ENCODE peak calls at places on chromosomes 4 and X, in nine cellular contexts. J, U, C, K, E, M, Q, Z and G are unnamed samples.

GRCh38 chr4:163493643-163494359 is 689 bp upstream of the TMA16 start:
- DNase-seq in J (no peak), U (no peak), C (no peak), K (no peak), E (no peak), M (no peak), Q (no peak), Z (no peak), G (no peak)

GRCh38 chrX:136879001-136879667 is 1.4 kb downstream of the RBMX start:
- DNase-seq in J (no peak), U (peak; percentile 32), C (no peak), K (peak; percentile 23), E (no peak), M (no peak), Q (no peak), Z (no peak), G (peak; percentile 27)

GRCh38 chr4:1992468-1993168 is 16.2 kb downstream of the NELFA start:
- DNase-seq in J (no peak), U (no peak), C (peak; percentile 57), K (peak; percentile 26), E (no peak), M (no peak), Q (no peak), Z (no peak), G (peak; percentile 55)

GRCh38 chrX:9562851-9563250 is 98.0 kb downstream of the TBL1X start:
- DNase-seq in J (peak; percentile 64), U (peak; percentile 97), C (no peak), K (peak; percentile 90), E (peak; percentile 91), M (no peak), Q (no peak), Z (no peak), G (peak; percentile 74)

GRCh38 chr4:1405636-1406415 is 416 bp downstream of the NKX1-1 start:
- DNase-seq in J (peak; percentile 22), U (no peak), C (peak; percentile 59), K (no peak), E (no peak), M (no peak), Q (no peak), Z (no peak), G (no peak)

GRCh38 chrX:1521459-1521956 is 15.5 kb downstream of the P2RY8 start:
- DNase-seq in J (no peak), U (no peak), C (peak; percentile 32), K (no peak), E (no peak), M (no peak), Q (peak; percentile 31), Z (no peak), G (no peak)

GRCh38 chrX:108399427-108400165 is 38.6 kb downstream of the COL4A6 start:
- DNase-seq in J (no peak), U (peak; percentile 78), C (no peak), K (peak; percentile 49), E (peak; percentile 4), M (no peak), Q (no peak), Z (no peak), G (peak; percentile 58)

GRCh38 chrX:38103857-38104812 is 97.8 kb downstream of the SYTL5 start:
- DNase-seq in J (no peak), U (no peak), C (no peak), K (no peak), E (no peak), M (no peak), Q (no peak), Z (no peak), G (no peak)

GRCh38 chr4:154013576-154013975 is 224.7 kb upstream of the SFRP2 start:
- DNase-seq in J (no peak), U (no peak), C (no peak), K (no peak), E (no peak), M (no peak), Q (no peak), Z (no peak), G (no peak)

GRCh38 chr4:85762204-85762884 is 287.4 kb downstream of the ARHGAP24 start:
- DNase-seq in J (no peak), U (peak; percentile 85), C (no peak), K (peak; percentile 93), E (peak; percentile 91), M (no peak), Q (no peak), Z (no peak), G (peak; percentile 97)

GRCh38 chrX:13827693-13828092 is 10.8 kb upstream of the GPM6B start:
- DNase-seq in J (no peak), U (no peak), C (no peak), K (no peak), E (no peak), M (no peak), Q (no peak), Z (no peak), G (no peak)

GRCh38 chr4:108280072-108280471 is 111.3 kb upstream of the LEF1 start:
- DNase-seq in J (no peak), U (no peak), C (no peak), K (no peak), E (no peak), M (no peak), Q (no peak), Z (no peak), G (no peak)

GRCh38 chrX:124097116-124097515 is 135.6 kb downstream of the STAG2 start:
- DNase-seq in J (no peak), U (no peak), C (no peak), K (no peak), E (no peak), M (no peak), Q (no peak), Z (no peak), G (no peak)

GRCh38 chr4:155353923-155354540 is 22.7 kb downstream of the MAP9 start:
- DNase-seq in J (peak; percentile 30), U (peak; percentile 8), C (peak; percentile 75), K (peak; percentile 80), E (peak; percentile 43), M (no peak), Q (no peak), Z (no peak), G (peak; percentile 86)

GRCh38 chrX:140180585-140180984 is 215.3 kb upstream of the CXorf66 start:
- DNase-seq in J (no peak), U (peak; percentile 93), C (no peak), K (peak; percentile 66), E (peak; percentile 38), M (no peak), Q (no peak), Z (no peak), G (peak; percentile 86)

GRCh38 chr4:67721317-67721769 is 20.4 kb upstream of the UBA6 start:
- DNase-seq in J (no peak), U (no peak), C (no peak), K (peak; percentile 24), E (no peak), M (no peak), Q (no peak), Z (no peak), G (peak; percentile 48)

GRCh38 chr4:183098080-183098722 is 856 bp upstream of the WWC2 start:
- DNase-seq in J (peak; percentile 88), U (no peak), C (peak; percentile 88), K (peak; percentile 61), E (peak; percentile 61), M (no peak), Q (no peak), Z (no peak), G (peak; percentile 40)

GRCh38 chr4:3750334-3750733 is 15.9 kb upstream of the ADRA2C start:
- DNase-seq in J (no peak), U (no peak), C (no peak), K (no peak), E (no peak), M (no peak), Q (no peak), Z (no peak), G (no peak)

GRCh38 chr4:84159767-84160166 is 339.3 kb downstream of the NKX6-1 start:
- DNase-seq in J (peak; percentile 4), U (no peak), C (no peak), K (no peak), E (no peak), M (peak; percentile 2), Q (no peak), Z (no peak), G (no peak)

GRCh38 chrX:41491267-41492004 is 44.3 kb downstream of the NYX start:
- DNase-seq in J (peak; percentile 65), U (peak; percentile 95), C (no peak), K (peak; percentile 89), E (peak; percentile 85), M (no peak), Q (no peak), Z (no peak), G (peak; percentile 84)

GRCh38 chr4:159768011-159768410 is 665.1 kb downstream of the RAPGEF2 start:
- DNase-seq in J (no peak), U (peak; percentile 53), C (no peak), K (peak; percentile 10), E (no peak), M (no peak), Q (no peak), Z (no peak), G (no peak)

GRCh38 chrX:71917621-71918341 is 7.1 kb downstream of the NHSL2 start:
- DNase-seq in J (no peak), U (peak; percentile 35), C (no peak), K (peak; percentile 65), E (peak; percentile 16), M (no peak), Q (no peak), Z (no peak), G (no peak)

GRCh38 chrX:46310815-46311497 is 234.3 kb downstream of the ZNF674 start:
- DNase-seq in J (no peak), U (no peak), C (no peak), K (no peak), E (peak; percentile 56), M (no peak), Q (no peak), Z (no peak), G (no peak)

GRCh38 chr4:31045151-31045550 is 325.0 kb downstream of the PCDH7 start:
- DNase-seq in J (no peak), U (no peak), C (no peak), K (no peak), E (no peak), M (no peak), Q (no peak), Z (no peak), G (no peak)

GRCh38 chr4:40976343-40976742 is 226.6 kb downstream of the NSUN7 start:
- DNase-seq in J (peak; percentile 37), U (peak; percentile 76), C (no peak), K (peak; percentile 79), E (peak; percentile 66), M (peak; percentile 25), Q (no peak), Z (no peak), G (peak; percentile 84)

GRCh38 chr4:81199831-81200230 is 15.2 kb downstream of the PRKG2 start:
- DNase-seq in J (no peak), U (no peak), C (no peak), K (no peak), E (no peak), M (no peak), Q (no peak), Z (no peak), G (no peak)

GRCh38 chrX:42087960-42088359 is 164.6 kb upstream of the CASK start:
- DNase-seq in J (no peak), U (no peak), C (no peak), K (no peak), E (no peak), M (no peak), Q (no peak), Z (no peak), G (no peak)

GRCh38 chrX:31590581-31591113 is 518.8 kb upstream of the FTHL17 start:
- DNase-seq in J (peak; percentile 6), U (peak; percentile 71), C (no peak), K (peak; percentile 66), E (peak; percentile 48), M (no peak), Q (no peak), Z (no peak), G (peak; percentile 38)

GRCh38 chr4:22356996-22357596 is 158.8 kb downstream of the ADGRA3 start:
- DNase-seq in J (peak; percentile 12), U (peak; percentile 33), C (no peak), K (peak; percentile 66), E (peak; percentile 15), M (peak; percentile 4), Q (no peak), Z (no peak), G (peak; percentile 68)

GRCh38 chrX:123175366-123176122 is 8.5 kb upstream of the GRIA3 start:
- DNase-seq in J (no peak), U (no peak), C (no peak), K (no peak), E (no peak), M (no peak), Q (no peak), Z (no peak), G (no peak)

GRCh38 chrX:42704454-42704853 is 73.5 kb downstream of the PPP1R2C start:
- DNase-seq in J (no peak), U (peak; percentile 10), C (no peak), K (peak; percentile 51), E (peak; percentile 3), M (no peak), Q (no peak), Z (no peak), G (peak; percentile 54)